ENCODE peak calls at places on chromosomes 3 and 15, in four cellular contexts. B, S, A and P are unnamed samples.

GRCh38 chr15:92471263-92471662 is 77.6 kb downstream of the ST8SIA2 start:
- DNase-seq in B (no peak), S (no peak), A (no peak), P (no peak)

GRCh38 chr15:42332331-42332730 is 27.0 kb upstream of the CAPN3 start:
- DNase-seq in B (no peak), S (no peak), A (no peak), P (peak)

GRCh38 chr3:24420224-24420623 is 74.4 kb downstream of the THRB start:
- DNase-seq in B (no peak), S (no peak), A (no peak), P (no peak)

GRCh38 chr3:197216914-197217313 is 81.5 kb downstream of the DLG1 start:
- DNase-seq in B (no peak), S (no peak), A (no peak), P (no peak)

GRCh38 chr15:48373855-48374421 is 42.7 kb downstream of the DUT start:
- DNase-seq in B (peak), S (no peak), A (no peak), P (peak)

GRCh38 chr15:42819781-42820180 is 82.9 kb upstream of the CDAN1 start:
- DNase-seq in B (no peak), S (no peak), A (no peak), P (no peak)

GRCh38 chr3:157447026-157447694 is 10.5 kb downstream of the PTX3 start:
- DNase-seq in B (peak), S (no peak), A (no peak), P (peak)

GRCh38 chr15:50124557-50125080 is 5.6 kb upstream of the ATP8B4 start:
- DNase-seq in B (no peak), S (no peak), A (no peak), P (no peak)

GRCh38 chr3:11411956-11412355 is 139.8 kb downstream of the ATG7 start:
- DNase-seq in B (no peak), S (no peak), A (no peak), P (no peak)

GRCh38 chr15:91915576-91915975 is 62.1 kb downstream of the SLCO3A1 start:
- DNase-seq in B (no peak), S (no peak), A (no peak), P (no peak)

GRCh38 chr3:52393131-52393807 is 51.6 kb downstream of the SEMA3G start:
- DNase-seq in B (no peak), S (no peak), A (no peak), P (no peak)

GRCh38 chr3:123758081-123758564 is 126.0 kb downstream of the MYLK start:
- DNase-seq in B (peak), S (no peak), A (no peak), P (peak)

GRCh38 chr15:96337991-96338771 is 7.7 kb downstream of the NR2F2 start:
- DNase-seq in B (no peak), S (no peak), A (no peak), P (no peak)

GRCh38 chr15:60076582-60077263 is 72.6 kb downstream of the FOXB1 start:
- DNase-seq in B (no peak), S (no peak), A (no peak), P (no peak)

GRCh38 chr3:50568947-50569749 is at the start of gene HEMK1:
- DNase-seq in B (peak), S (peak), A (peak), P (peak)

GRCh38 chr15:35397027-35397426 is 148.9 kb downstream of the DPH6 start:
- DNase-seq in B (no peak), S (no peak), A (no peak), P (no peak)

GRCh38 chr3:146184616-146185015 is 23.6 kb upstream of the PLOD2 start:
- DNase-seq in B (no peak), S (no peak), A (no peak), P (peak)

GRCh38 chr3:72538070-72538745 is 310.0 kb downstream of the SHQ1 start:
- DNase-seq in B (no peak), S (no peak), A (no peak), P (no peak)

GRCh38 chr3:110384601-110385000 is 687.0 kb upstream of the NECTIN3 start:
- DNase-seq in B (no peak), S (no peak), A (no peak), P (no peak)

GRCh38 chr3:182180646-182181385 is 469.1 kb downstream of the SOX2 start:
- DNase-seq in B (no peak), S (no peak), A (no peak), P (peak)